ENCODE peak calls at places on chromosomes 6 and 20, in four cellular contexts. I is H9, K is trophoblast cell, E is H1. M is an unnamed sample. For H3K4me1, the result is how much of the 10 kb centered on the place peaks cover.

GRCh38 chr6:6790393-6790792 is 201.9 kb downstream of the LY86 start:
- DNase-seq in I (no peak), K (no peak), E (no peak), M (no peak)

GRCh38 chr20:59622496-59622895 is 18.2 kb downstream of the PHACTR3 start:
- DNase-seq in I (no peak), K (no peak), E (no peak), M (no peak)

GRCh38 chr6:78947529-78947928 is 80.2 kb downstream of the IRAK1BP1 start:
- DNase-seq in I (no peak), K (no peak), E (no peak), M (no peak)

GRCh38 chr20:63908008-63908682 is 13.2 kb downstream of the DNAJC5 start:
- DNase-seq in I (no peak), K (no peak), E (no peak), M (no peak)

GRCh38 chr6:160882741-160883340 is 108.7 kb upstream of the MAP3K4 start:
- DNase-seq in I (no peak), K (peak), E (no peak), M (no peak)

GRCh38 chr6:168007592-168008338 is 10.3 kb downstream of the KIF25 start:
- DNase-seq in I (no peak), K (peak), E (peak), M (no peak)

GRCh38 chr6:138291036-138291848 is 73.0 kb upstream of the PBOV1 start:
- DNase-seq in I (no peak), K (no peak), E (peak), M (no peak)

GRCh38 chr20:59676877-59677140 is 72.5 kb downstream of the PHACTR3 start:
- DNase-seq in I (no peak), K (no peak), E (no peak), M (no peak)

GRCh38 chr6:17167327-17167979 is 65.6 kb downstream of the STMND1 start:
- DNase-seq in I (peak), K (peak), E (peak), M (peak)

GRCh38 chr6:80967618-80968017 is 784.9 kb downstream of the TENT5A start:
- DNase-seq in I (no peak), K (no peak), E (no peak), M (no peak)

GRCh38 chr6:90078513-90079289 is 184.4 kb downstream of the GJA10 start:
- DNase-seq in I (no peak), K (peak), E (no peak), M (no peak)

GRCh38 chr6:82144852-82145332 is 102.7 kb downstream of the IBTK start:
- DNase-seq in I (no peak), K (peak), E (no peak), M (no peak)

GRCh38 chr20:38665094-38665493 is 59.2 kb upstream of the SLC32A1 start:
- DNase-seq in I (no peak), K (no peak), E (no peak), M (no peak)

GRCh38 chr20:2476742-2477615 is 6.4 kb upstream of the SNRPB start:
- DNase-seq in I (peak), K (no peak), E (no peak), M (no peak)

GRCh38 chr6:111250743-111251406 is 163.6 kb downstream of the SLC16A10 start:
- DNase-seq in I (no peak), K (no peak), E (no peak), M (no peak)

GRCh38 chr6:22904413-22904812 is 335.0 kb downstream of the HDGFL1 start:
- DNase-seq in I (no peak), K (no peak), E (no peak), M (no peak)

GRCh38 chr6:54697423-54697822 is 149.1 kb upstream of the FAM83B start:
- DNase-seq in I (no peak), K (no peak), E (no peak), M (no peak)

GRCh38 chr6:108526739-108527174 is 34.0 kb upstream of the FOXO3 start:
- DNase-seq in I (no peak), K (no peak), E (no peak), M (peak)

GRCh38 chr20:36717657-36718056 is 28.2 kb downstream of the NDRG3 start:
- DNase-seq in I (no peak), K (no peak), E (no peak), M (no peak)

GRCh38 chr6:18302561-18303439 is 38.5 kb upstream of the DEK start:
- DNase-seq in I (peak), K (no peak), E (no peak), M (no peak)

GRCh38 chr6:11202513-11203305 is 29.8 kb downstream of the NEDD9 start:
- DNase-seq in I (peak), K (no peak), E (no peak), M (peak)

GRCh38 chr20:33674294-33675126 is at the start of gene NECAB3:
- DNase-seq in I (peak), K (peak), E (peak), M (peak)

GRCh38 chr6:14476793-14477531 is 359.4 kb downstream of the CD83 start:
- DNase-seq in I (no peak), K (no peak), E (no peak), M (no peak)

GRCh38 chr6:148298683-148299082 is 44.0 kb upstream of the SASH1 start:
- DNase-seq in I (no peak), K (no peak), E (no peak), M (no peak)

GRCh38 chr6:148295261-148295887 is 47.3 kb upstream of the SASH1 start:
- DNase-seq in I (no peak), K (no peak), E (no peak), M (no peak)

GRCh38 chr6:148294059-148294458 is 48.6 kb upstream of the SASH1 start:
- DNase-seq in I (no peak), K (no peak), E (no peak), M (no peak)

GRCh38 chr6:148293181-148293995 is 49.2 kb upstream of the SASH1 start:
- DNase-seq in I (no peak), K (no peak), E (no peak), M (no peak)

DNA sequence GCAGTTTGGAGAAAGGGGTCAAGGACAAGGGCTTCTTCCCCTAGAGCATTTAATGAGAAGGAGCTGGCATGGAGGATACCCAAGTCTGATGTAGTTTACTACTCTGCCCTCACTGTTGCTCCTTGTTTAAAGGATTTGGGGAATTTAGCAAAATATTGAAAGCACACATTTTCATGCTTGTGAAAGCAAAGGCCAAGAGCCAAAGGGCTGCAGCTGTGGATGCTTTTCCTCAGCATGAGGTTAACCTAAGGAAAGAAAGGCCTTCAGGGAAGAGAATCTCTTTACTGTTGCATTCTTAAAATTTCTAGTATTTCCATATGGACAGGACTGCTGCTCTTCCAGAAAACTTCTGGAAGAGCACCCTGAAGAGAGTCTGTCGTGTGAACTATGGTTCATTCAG is 45.9 kb upstream of the SASH1 start:
- DNase-seq in I (no peak), K (no peak), E (no peak), M (no peak)
- H3K4ac ChIP-seq in I (no peak), K (no peak), E (no peak), M (no peak)

GRCh38 chr6:158853072-158853871 is 34.1 kb upstream of the EZR start:
- DNase-seq in I (peak), K (peak), E (peak), M (peak)

GRCh38 chr6:158854214-158855101 is 35.3 kb upstream of the EZR start:
- DNase-seq in I (peak), K (no peak), E (no peak), M (no peak)

GRCh38 chr6:158856261-158856660 is 37.1 kb upstream of the EZR start:
- DNase-seq in I (no peak), K (no peak), E (no peak), M (no peak)

GRCh38 chr6:158852312-158853071 is 33.3 kb upstream of the EZR start:
- DNase-seq in I (no peak), K (no peak), E (no peak), M (no peak)

DNA sequence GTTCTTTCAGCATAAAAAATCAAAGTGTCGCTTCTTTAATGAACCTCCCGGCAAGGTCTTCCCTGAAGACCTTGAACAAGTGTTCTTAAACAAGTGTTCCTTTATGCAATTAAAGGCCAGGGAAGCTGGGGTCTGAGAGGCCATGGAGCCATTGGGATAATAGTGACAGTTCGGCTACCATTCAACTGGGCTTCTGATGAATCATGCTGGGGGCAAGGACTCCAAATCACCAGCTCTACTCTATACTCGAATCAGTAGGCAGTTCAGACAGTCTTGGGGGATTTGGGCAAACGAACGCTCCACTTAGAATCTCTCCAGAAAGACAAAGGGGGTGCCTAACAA is 34.7 kb upstream of the EZR start:
- DNase-seq in I (no peak), K (no peak), E (no peak), M (no peak)
- H2BK12ac ChIP-seq in I (no peak), K (peak), E (peak), M (no peak)

DNA sequence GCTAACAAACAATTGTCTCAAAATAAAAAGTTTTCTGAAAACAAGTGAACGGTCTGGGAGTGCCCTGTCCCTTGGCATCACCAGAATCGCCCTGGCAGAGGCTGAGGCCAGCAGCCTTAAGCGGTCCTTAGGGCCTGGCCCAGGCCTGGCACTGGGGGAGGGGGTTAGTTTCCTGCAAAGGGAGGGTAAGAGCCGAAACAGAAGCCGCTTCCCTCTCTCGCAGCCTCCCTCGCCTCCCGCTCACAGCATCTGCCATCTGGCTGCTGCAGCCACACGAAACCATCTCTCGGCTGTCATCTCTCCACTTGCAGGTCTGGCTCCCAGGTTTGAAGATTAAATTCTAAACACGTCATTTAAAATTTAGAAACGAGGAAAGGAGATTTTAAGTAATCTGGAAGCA is 31.5 kb downstream of the PMEPA1 start:
- DNase-seq in I (no peak), K (no peak), E (no peak), M (no peak)
- H3K4me1 ChIP-seq in I (under half), K (under half), E (under half), M (under half)

DNA sequence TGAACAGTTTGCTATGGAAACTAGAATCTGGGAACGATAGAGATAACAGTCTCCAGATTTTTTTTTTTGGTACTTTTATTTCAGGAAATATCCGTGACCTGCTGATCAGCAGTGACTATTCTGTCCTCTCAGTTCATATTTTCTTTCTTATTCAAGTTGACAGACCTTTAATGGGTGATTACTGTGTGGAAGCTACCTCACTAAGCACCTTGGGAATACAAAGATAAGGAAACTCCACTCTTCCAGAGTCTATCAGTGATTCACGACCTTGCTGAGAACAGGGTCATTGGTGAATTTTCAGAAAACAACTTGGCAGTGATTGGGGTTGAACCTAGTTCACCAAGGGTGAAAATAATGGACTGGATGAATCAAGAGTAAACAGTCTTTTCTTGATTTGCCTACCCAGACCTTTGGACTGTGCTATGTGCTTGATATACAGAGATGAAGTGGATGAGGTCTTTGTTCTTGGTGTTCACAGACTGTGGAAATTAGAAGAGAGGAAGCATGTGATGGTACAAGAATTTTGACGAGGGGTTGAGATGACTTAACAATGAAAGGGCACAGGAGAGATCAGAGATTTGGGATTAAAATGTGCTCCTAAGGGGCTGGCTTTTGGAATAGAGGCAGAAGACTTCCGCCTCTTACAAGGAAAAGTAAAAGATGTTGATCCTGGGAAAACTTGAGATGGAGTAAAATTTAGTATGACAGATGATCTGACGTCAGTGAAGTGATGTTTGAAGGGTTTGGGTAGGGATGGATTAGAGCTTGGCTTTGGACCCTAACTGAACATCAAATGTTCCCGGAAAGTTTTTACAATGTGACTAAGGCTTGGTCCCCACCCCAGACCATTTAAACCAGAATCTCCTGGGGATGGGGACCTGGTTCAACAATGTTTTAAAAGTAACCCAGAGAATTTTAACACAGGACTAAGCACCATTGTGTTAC is 1.2 kb downstream of the KAT14 start:
- DNase-seq in I (no peak), K (no peak), E (peak), M (no peak)
- H3K4ac ChIP-seq in I (no peak), K (peak), E (no peak), M (no peak)

GRCh38 chr20:50980071-50980681 is 21.6 kb downstream of the MOCS3 start:
- DNase-seq in I (no peak), K (peak), E (no peak), M (no peak)

GRCh38 chr20:50981714-50982048 is 23.1 kb downstream of the MOCS3 start:
- DNase-seq in I (no peak), K (no peak), E (no peak), M (no peak)

GRCh38 chr20:50977066-50978045 is 18.7 kb downstream of the MOCS3 start:
- DNase-seq in I (no peak), K (peak), E (no peak), M (no peak)

GRCh38 chr20:50982372-50982771 is 23.8 kb downstream of the MOCS3 start:
- DNase-seq in I (no peak), K (peak), E (no peak), M (no peak)

GRCh38 chr20:50980851-50981713 is 22.5 kb downstream of the MOCS3 start:
- DNase-seq in I (peak), K (peak), E (peak), M (peak)
- H2BK12ac ChIP-seq in I (no peak), K (peak), E (peak), M (peak)

GRCh38 chr6:37057678-37058077 is 52.2 kb downstream of the FGD2 start:
- DNase-seq in I (no peak), K (no peak), E (no peak), M (no peak)
- H3K4me1 ChIP-seq in I (under half), K (under half), E (under half), M (under half)

DNA sequence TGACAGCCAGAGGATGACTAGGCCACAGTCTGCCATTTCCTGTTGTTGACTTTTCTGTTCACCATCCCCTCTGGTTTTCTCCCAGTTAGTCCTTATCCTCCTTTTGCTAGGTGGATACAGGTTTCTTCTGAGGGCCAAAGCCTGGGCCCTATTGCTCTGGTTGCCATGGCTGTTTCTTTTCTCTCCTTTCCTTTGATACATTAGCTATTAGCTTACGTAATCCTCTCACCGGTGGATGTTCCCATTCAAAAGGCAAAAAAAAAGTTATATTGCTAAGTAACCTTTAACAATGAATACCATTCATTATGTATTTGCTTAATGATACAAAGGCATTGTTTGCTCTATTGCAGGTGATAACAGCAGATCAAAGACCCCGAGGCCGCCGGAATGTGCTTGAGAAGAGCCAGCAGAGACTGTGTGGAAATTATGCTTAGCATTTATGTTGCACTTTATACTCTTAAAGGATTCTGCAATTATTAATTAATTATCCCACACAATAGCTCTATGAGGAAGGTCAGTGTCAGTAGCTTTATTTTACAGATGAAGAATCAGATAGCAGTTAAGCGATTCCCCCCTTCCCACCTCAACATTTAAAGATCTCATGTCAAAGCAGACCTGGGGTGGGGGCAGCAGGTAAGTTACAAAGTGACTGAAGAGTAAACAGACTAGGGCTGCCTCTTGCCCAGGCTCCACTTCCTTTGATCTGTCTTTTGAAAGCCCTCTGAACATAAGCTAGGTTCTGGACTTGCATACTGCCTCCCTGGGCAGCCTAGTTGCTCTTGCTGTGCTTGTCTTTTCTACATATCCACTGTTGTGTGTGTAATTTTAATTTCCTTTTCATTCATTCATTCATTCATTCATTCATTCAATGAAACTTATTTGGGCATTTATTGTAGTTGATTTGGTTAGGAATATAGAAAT is 14.5 kb upstream of the TFB1M start:
- DNase-seq in I (no peak), K (no peak), E (no peak), M (no peak)
- H3K4ac ChIP-seq in I (no peak), K (no peak), E (no peak), M (no peak)

DNA sequence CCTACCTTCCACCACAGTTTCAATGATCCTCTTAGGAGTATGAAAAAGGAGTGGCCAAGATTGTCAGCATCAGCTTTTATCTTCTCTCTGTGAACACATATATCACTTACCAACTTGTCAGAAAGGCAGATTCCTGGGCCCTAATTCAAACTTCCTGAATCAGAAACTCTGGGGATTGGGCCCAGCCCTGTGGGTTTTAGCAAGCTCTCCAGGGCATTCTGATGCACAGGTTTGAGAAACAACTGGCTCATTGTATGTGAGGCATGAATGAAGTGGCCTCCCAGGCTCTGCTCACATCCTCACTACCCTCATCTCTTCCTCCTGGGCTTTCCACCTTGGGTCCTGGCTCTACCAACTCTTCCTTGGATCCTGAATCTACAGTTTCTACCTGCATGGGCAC is 13.2 kb upstream of the THBD start:
- DNase-seq in I (no peak), K (no peak), E (no peak), M (no peak)
- H2BK12ac ChIP-seq in I (no peak), K (no peak), E (peak), M (no peak)

DNA sequence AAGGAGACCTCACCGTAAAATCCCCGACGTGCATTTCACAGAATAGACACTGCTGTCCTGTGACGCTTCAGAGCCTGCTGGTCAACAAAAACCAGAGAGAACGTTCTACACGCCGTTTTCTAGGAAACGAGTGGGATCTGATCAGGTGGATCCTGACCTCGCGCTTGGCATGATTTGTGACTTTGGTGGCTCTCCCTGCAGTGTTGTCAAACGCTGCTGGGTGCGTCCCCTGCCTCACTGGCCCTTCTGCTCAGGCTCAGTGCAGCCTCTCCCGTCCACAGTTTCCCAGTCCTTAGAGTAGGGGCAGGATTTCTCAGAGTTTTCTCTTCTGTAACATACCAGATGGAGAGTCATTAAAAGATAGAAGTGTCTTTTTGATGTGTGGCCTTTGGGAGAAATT is 27.6 kb upstream of the IRF4 start:
- DNase-seq in I (no peak), K (no peak), E (no peak), M (no peak)
- H3K4me1 ChIP-seq in I (under half), K (under half), E (under half), M (under half)